ENCODE peak calls at places on chromosomes 11 and 22, in five cellular contexts. Q is AG04449; V is DMS153; T is colonic mucosa; G is stimulated activated CD4-positive, alpha-beta T cell treated with anti-CD3 and anti-CD28 coated beads, TNF-alpha, amount 100 ng/mL, for 1 hour. X is an unnamed sample.

GRCh38 chr11:116833816-116834534 is 3.4 kb downstream of the APOA1 start:
- DNase-seq in T (no peak), Q (no peak), V (no peak), G (no peak), X (no peak)

GRCh38 chr11:116073854-116074837 is 569.9 kb upstream of the CADM1 start:
- DNase-seq in G (no peak), T (no peak), V (peak), Q (no peak), X (no peak)

GRCh38 chr11:62217191-62217748 is 8.8 kb downstream of the SCGB2A1 start:
- DNase-seq in V (peak), G (no peak), Q (no peak), T (no peak), X (no peak)

GRCh38 chr11:4514196-4514595 is 30.8 kb upstream of the OR52M1 start:
- DNase-seq in T (no peak), G (no peak), Q (no peak), V (no peak), X (no peak)

GRCh38 chr11:62392944-62393628 is 25.7 kb upstream of the SCGB1A1 start:
- DNase-seq in Q (no peak), T (no peak), G (no peak), V (no peak), X (no peak)

GRCh38 chr11:36312593-36312990 is 16.5 kb downstream of the PRR5L start:
- DNase-seq in T (no peak), V (no peak), Q (no peak), G (no peak), X (no peak)

GRCh38 chr11:104609297-104609696 is 289.0 kb downstream of the CASP12 start:
- DNase-seq in Q (no peak), T (peak), V (no peak), G (peak), X (no peak)

GRCh38 chr11:116427903-116428637 is 344.7 kb downstream of the BUD13 start:
- DNase-seq in G (no peak), T (peak), V (peak), Q (no peak), X (no peak)

GRCh38 chr11:10454902-10455631 is at the start of gene AMPD3:
- DNase-seq in T (no peak), Q (peak), V (peak), G (no peak), X (no peak)

GRCh38 chr11:65116370-65117205 is 913 bp downstream of the ZNHIT2 start:
- DNase-seq in V (no peak), Q (no peak), G (no peak), T (peak), X (peak)

GRCh38 chr22:50600541-50600940 is at the start of gene MAPK8IP2:
- DNase-seq in V (no peak), T (no peak), G (no peak), Q (no peak), X (no peak)

GRCh38 chr11:9868641-9869040 is 204.8 kb downstream of the SWAP70 start:
- DNase-seq in V (peak), G (no peak), T (no peak), Q (no peak), X (no peak)

GRCh38 chr11:122293298-122294023 is 177.4 kb upstream of the BLID start:
- DNase-seq in T (no peak), V (no peak), G (no peak), Q (no peak), X (no peak)

GRCh38 chr22:28112548-28113043 is 193.5 kb upstream of the PITPNB start:
- DNase-seq in T (no peak), G (no peak), Q (no peak), V (peak), X (no peak)

GRCh38 chr11:64764753-64765152 is 5.0 kb upstream of the PYGM start:
- DNase-seq in V (no peak), T (no peak), G (no peak), Q (no peak), X (no peak)

GRCh38 chr11:101863361-101863760 is 51.4 kb upstream of the CEP126 start:
- DNase-seq in G (no peak), Q (peak), T (no peak), V (no peak), X (no peak)

GRCh38 chr11:69171476-69171875 is 15.7 kb downstream of the SMIM38 start:
- DNase-seq in G (no peak), V (no peak), Q (no peak), T (no peak), X (no peak)

GRCh38 chr11:118834428-118835028 is 43.6 kb upstream of the DDX6 start:
- DNase-seq in Q (no peak), V (no peak), G (no peak), T (no peak), X (no peak)

GRCh38 chr11:69635210-69635609 is 5.7 kb upstream of the CCND1 start:
- DNase-seq in Q (no peak), G (no peak), V (no peak), T (no peak), X (no peak)